ENCODE peak calls at places on chromosomes 6 and 20, in seven cellular contexts. S is progenitor cell of endocrine pancreas, C is uterus, A is astrocyte of the spinal cord, B is gastrocnemius medialis, T is right lobe of liver, X is AG10803. N is an unnamed sample.

GRCh38 chr6:38508894-38509293 is 130.8 kb downstream of the BTBD9 start:
- DNase-seq in S (no peak), A (peak; percentile 51), X (peak; percentile 14), C (no peak), B (no peak), T (no peak), N (peak; percentile 85)

GRCh38 chr6:47853766-47854165 is 71.9 kb downstream of the OPN5 start:
- DNase-seq in A (no peak), T (no peak), S (no peak), X (no peak), B (no peak), C (no peak), N (no peak)

GRCh38 chr20:9792674-9793073 is 46.2 kb downstream of the PAK5 start:
- DNase-seq in A (no peak), B (no peak), X (no peak), S (no peak), T (no peak), C (no peak), N (no peak)

GRCh38 chr20:47297746-47298145 is 58.8 kb downstream of the ZMYND8 start:
- DNase-seq in A (no peak), B (no peak), C (no peak), T (no peak), X (no peak), S (no peak), N (no peak)

GRCh38 chr6:144845181-144845580 is 560.0 kb downstream of the UTRN start:
- DNase-seq in B (no peak), A (peak; percentile 7), T (no peak), C (no peak), X (peak; percentile 63), S (no peak), N (peak; percentile 43)

GRCh38 chr6:15504581-15505350 is 158.1 kb downstream of the DTNBP1 start:
- DNase-seq in S (no peak), T (peak; percentile 88), A (peak; percentile 99), C (peak; percentile 76), B (peak; percentile 64), X (peak; percentile 98), N (peak; percentile 99)

GRCh38 chr6:49110876-49111275 is 352.2 kb downstream of the MMUT start:
- DNase-seq in C (no peak), X (no peak), T (no peak), A (no peak), S (no peak), B (no peak), N (no peak)

GRCh38 chr6:155717369-155717768 is 261.7 kb upstream of the NOX3 start:
- DNase-seq in C (no peak), X (no peak), S (no peak), B (no peak), A (no peak), T (no peak), N (no peak)

GRCh38 chr6:154306696-154307095 is 49.9 kb downstream of the IPCEF1 start:
- DNase-seq in S (no peak), B (no peak), A (no peak), X (no peak), C (no peak), T (no peak), N (no peak)

GRCh38 chr6:16729744-16730143 is 31.5 kb downstream of the ATXN1 start:
- DNase-seq in A (no peak), X (no peak), S (no peak), C (no peak), T (no peak), B (no peak), N (no peak)

GRCh38 chr20:51022803-51023616 is at the start of gene KCNG1:
- DNase-seq in X (peak; percentile 77), C (peak; percentile 70), A (peak; percentile 79), B (no peak), S (peak; percentile 75), T (peak; percentile 73), N (peak; percentile 73)

GRCh38 chr6:30782425-30783014 is 38.2 kb upstream of the IER3 start:
- DNase-seq in S (no peak), C (no peak), A (peak; percentile 63), B (no peak), T (no peak), X (peak; percentile 73), N (no peak)

GRCh38 chr6:158674342-158674969 is 24.6 kb downstream of the SYTL3 start:
- DNase-seq in S (no peak), T (no peak), A (no peak), C (no peak), X (no peak), B (no peak), N (no peak)

GRCh38 chr6:127119361-127120108 is 1.1 kb downstream of the RSPO3 start:
- DNase-seq in C (peak; percentile 29), X (no peak), T (peak; percentile 46), A (no peak), B (no peak), S (peak; percentile 22), N (no peak)

GRCh38 chr20:58192567-58192966 is 35.9 kb downstream of the ANKRD60 start:
- DNase-seq in S (no peak), X (no peak), T (no peak), A (no peak), C (no peak), B (no peak), N (no peak)

GRCh38 chr20:58184063-58184462 is 44.4 kb downstream of the ANKRD60 start:
- DNase-seq in X (no peak), A (no peak), S (no peak), T (no peak), C (no peak), B (no peak), N (no peak)

GRCh38 chr20:58184984-58185383 is 43.5 kb downstream of the ANKRD60 start:
- DNase-seq in S (no peak), C (no peak), A (no peak), B (no peak), T (no peak), X (no peak), N (no peak)

GRCh38 chr20:58192065-58192464 is 36.4 kb downstream of the ANKRD60 start:
- DNase-seq in A (no peak), B (no peak), C (no peak), S (no peak), X (no peak), T (no peak), N (no peak)

DNA sequence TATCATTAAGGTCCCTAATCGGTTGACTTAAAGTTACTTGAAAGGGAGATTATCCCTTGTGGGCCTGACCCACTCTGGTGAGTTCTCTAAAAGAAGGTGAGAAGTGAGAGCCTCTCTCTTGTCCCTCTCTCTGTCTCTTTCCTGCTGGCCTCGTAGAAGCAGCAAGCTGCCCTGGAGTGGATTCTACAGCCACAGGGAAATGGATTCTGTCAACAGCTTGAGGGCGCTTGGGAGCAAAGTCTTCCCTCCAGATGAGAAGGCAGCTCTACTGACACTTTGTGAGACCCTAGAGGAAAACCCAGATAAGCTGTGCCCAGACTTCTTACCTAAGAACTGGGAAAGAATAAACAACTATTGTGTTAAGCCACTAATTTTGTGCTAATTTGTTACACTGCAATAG is 40.0 kb downstream of the ANKRD60 start:
- DNase-seq in T (no peak), C (no peak), A (no peak), B (no peak), X (no peak), S (no peak), N (no peak)
- TF ChIP-seq CTCF in T (no peak), C (no peak), A (peak; percentile 10), B (no peak), X (no peak), S (peak; percentile 10), N (peak; percentile 20)

DNA sequence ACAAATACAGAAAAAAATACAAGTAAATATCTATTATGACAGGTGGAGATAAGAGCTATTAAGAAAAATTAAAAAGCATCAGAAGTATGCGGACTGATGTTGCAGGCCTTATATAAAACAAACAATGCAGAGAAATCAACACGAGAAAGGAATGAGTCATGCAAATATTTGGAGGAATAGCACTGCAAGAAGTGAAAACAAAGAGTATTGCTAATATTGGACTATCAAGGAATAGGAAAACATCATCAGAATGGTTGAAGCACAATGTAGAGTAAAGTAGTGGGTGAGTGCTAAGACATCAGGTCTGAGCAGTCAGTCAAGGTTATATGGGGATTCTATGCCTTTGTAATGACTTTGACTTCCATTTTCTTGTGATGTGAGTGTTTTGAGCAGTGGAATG is 657.5 kb upstream of the GJE1 start:
- DNase-seq in A (no peak), S (no peak), C (no peak), X (no peak), T (no peak), B (no peak), N (peak; percentile 48)
- TF ChIP-seq CTCF in A (no peak), S (no peak), C (no peak), X (no peak), T (no peak), B (no peak), N (no peak)

GRCh38 chr20:63955846-63956663 is at the start of gene UCKL1:
- DNase-seq in B (peak; percentile 85), A (peak; percentile 94), T (peak; percentile 96), C (peak; percentile 93), X (peak; percentile 91), S (peak; percentile 84), N (peak; percentile 94)

GRCh38 chr20:63956664-63957003 is 418 bp upstream of the UCKL1 start:
- DNase-seq in C (no peak), X (no peak), S (no peak), T (no peak), A (no peak), B (no peak), N (no peak)

GRCh38 chr20:63953764-63954429 is 2.3 kb downstream of the UCKL1 start:
- DNase-seq in C (no peak), B (no peak), A (no peak), X (no peak), T (no peak), S (no peak), N (no peak)

GRCh38 chr20:63957004-63957689 is 931 bp upstream of the UCKL1 start:
- DNase-seq in X (peak; percentile 56), B (peak; percentile 72), S (peak; percentile 49), A (peak; percentile 66), C (peak; percentile 64), T (peak; percentile 81), N (peak; percentile 75)

GRCh38 chr20:63955281-63955845 is 853 bp downstream of the UCKL1 start:
- DNase-seq in S (no peak), B (no peak), A (peak; percentile 15), T (no peak), X (peak; percentile 31), C (no peak), N (no peak)
- TF ChIP-seq CTCF in S (peak; percentile 45), B (peak; percentile 22), A (peak; percentile 46), T (peak; percentile 36), X (peak; percentile 22), C (peak; percentile 32), N (no peak)

DNA sequence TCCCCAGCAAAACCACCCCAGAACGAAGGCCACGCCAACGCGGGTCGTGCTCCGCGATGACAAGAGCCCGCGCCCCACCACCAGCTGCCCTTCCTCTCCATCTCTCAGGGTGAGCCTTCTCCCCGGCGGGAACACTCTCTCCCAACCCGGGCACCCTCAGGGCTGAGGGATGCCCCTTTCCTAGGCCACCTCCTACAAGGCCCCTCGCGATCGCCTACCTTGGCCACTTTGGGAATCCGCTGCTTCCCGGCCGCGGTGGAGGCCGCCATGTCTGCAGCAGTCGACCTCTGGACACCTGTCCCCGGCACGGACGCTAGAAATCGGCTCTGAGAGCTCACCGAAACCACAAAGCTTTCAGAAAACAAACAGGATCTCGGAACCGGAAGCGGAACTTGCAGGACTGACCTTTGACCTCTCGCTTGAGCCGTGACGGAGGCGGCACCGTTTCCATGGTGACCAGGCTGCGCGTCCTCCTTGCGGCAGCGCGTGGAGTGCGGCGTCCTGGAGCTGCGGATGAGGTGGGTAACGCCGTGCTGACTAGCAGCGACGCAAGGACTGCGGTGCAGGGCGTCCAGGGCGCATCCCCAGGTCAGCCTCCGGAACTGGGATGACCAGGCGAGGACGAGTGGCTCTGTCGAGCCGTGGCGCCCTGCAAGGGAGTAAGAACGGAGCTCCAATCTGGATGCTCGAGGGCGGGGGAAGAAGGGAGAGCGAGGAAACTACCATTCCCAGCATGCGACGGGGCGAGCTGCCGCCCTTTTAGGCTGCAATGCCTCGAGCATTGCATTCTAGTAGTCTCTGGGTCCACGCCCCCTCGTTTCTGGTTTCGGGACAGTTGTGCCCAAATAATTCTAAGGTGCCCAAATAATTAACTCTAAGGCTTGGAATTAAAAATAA is at the start of the genes CFAP61 and CRNKL1:
- DNase-seq in T (peak; percentile 98), B (peak; percentile 95), A (peak; percentile 97), C (peak; percentile 96), X (peak; percentile 94), S (peak; percentile 89), N (peak; percentile 98)
- TF ChIP-seq CTCF in T (no peak), B (peak; percentile 3), A (no peak), C (peak; percentile 54), X (peak; percentile 1), S (peak; percentile 18), N (no peak)

N was measured in choroid plexus epithelial cell.